ENCODE peak calls at places on chromosome 4, in eight cellular contexts. One of them, this sample, is unnamed.

GRCh38 chr4:184713887-184714286 is 20.0 kb downstream of the CENPU start:
- DNase-seq in B cell: no peak
- DNase-seq in CD4-positive, alpha-beta T cell: no peak
- DNase-seq in fibroblast of mammary gland: no peak
- DNase-seq in heart left ventricle: no peak
- DNase-seq in sigmoid colon: no peak
- DNase-seq in psoas muscle: no peak
- DNase-seq in A549: no peak
- DNase-seq in this sample: no peak

GRCh38 chr4:114780205-114780604 is 181.6 kb downstream of the UGT8 start:
- DNase-seq in B cell: no peak
- DNase-seq in CD4-positive, alpha-beta T cell: no peak
- DNase-seq in fibroblast of mammary gland: peak
- DNase-seq in heart left ventricle: no peak
- DNase-seq in sigmoid colon: no peak
- DNase-seq in psoas muscle: no peak
- DNase-seq in A549: no peak
- DNase-seq in this sample: peak

GRCh38 chr4:186934841-186935443 is 211.3 kb upstream of the FAT1 start:
- DNase-seq in B cell: no peak
- DNase-seq in CD4-positive, alpha-beta T cell: no peak
- DNase-seq in fibroblast of mammary gland: no peak
- DNase-seq in heart left ventricle: no peak
- DNase-seq in sigmoid colon: no peak
- DNase-seq in psoas muscle: no peak
- DNase-seq in A549: no peak
- DNase-seq in this sample: no peak

GRCh38 chr4:13543648-13544555 is at the start of gene NKX3-2:
- DNase-seq in B cell: peak
- DNase-seq in CD4-positive, alpha-beta T cell: no peak
- DNase-seq in fibroblast of mammary gland: no peak
- DNase-seq in heart left ventricle: no peak
- DNase-seq in sigmoid colon: peak
- DNase-seq in psoas muscle: no peak
- DNase-seq in A549: no peak
- DNase-seq in this sample: peak

GRCh38 chr4:10753326-10753725 is 68.8 kb upstream of the CLNK start:
- DNase-seq in B cell: no peak
- DNase-seq in CD4-positive, alpha-beta T cell: no peak
- DNase-seq in fibroblast of mammary gland: no peak
- DNase-seq in heart left ventricle: no peak
- DNase-seq in sigmoid colon: no peak
- DNase-seq in psoas muscle: no peak
- DNase-seq in A549: no peak
- DNase-seq in this sample: no peak

GRCh38 chr4:104491396-104491821 is 3.3 kb downstream of the CXXC4 start:
- DNase-seq in B cell: peak
- DNase-seq in CD4-positive, alpha-beta T cell: peak
- DNase-seq in fibroblast of mammary gland: peak
- DNase-seq in heart left ventricle: no peak
- DNase-seq in sigmoid colon: peak
- DNase-seq in psoas muscle: peak
- DNase-seq in A549: peak
- DNase-seq in this sample: peak

GRCh38 chr4:16337936-16338335 is 111.7 kb upstream of the TAPT1 start:
- DNase-seq in B cell: no peak
- DNase-seq in CD4-positive, alpha-beta T cell: no peak
- DNase-seq in fibroblast of mammary gland: peak
- DNase-seq in heart left ventricle: no peak
- DNase-seq in sigmoid colon: no peak
- DNase-seq in psoas muscle: no peak
- DNase-seq in A549: no peak
- DNase-seq in this sample: no peak

GRCh38 chr4:89152972-89153371 is 41.6 kb downstream of the TIGD2 start:
- DNase-seq in B cell: no peak
- DNase-seq in CD4-positive, alpha-beta T cell: no peak
- DNase-seq in fibroblast of mammary gland: no peak
- DNase-seq in heart left ventricle: no peak
- DNase-seq in sigmoid colon: no peak
- DNase-seq in psoas muscle: no peak
- DNase-seq in A549: no peak
- DNase-seq in this sample: no peak

GRCh38 chr4:181498148-181498547 is 745.1 kb upstream of the TENM3 start:
- DNase-seq in B cell: no peak
- DNase-seq in CD4-positive, alpha-beta T cell: no peak
- DNase-seq in fibroblast of mammary gland: no peak
- DNase-seq in heart left ventricle: no peak
- DNase-seq in sigmoid colon: no peak
- DNase-seq in psoas muscle: no peak
- DNase-seq in A549: no peak
- DNase-seq in this sample: no peak

GRCh38 chr4:8508731-8509130 is 68.2 kb downstream of the TRMT44 start:
- DNase-seq in B cell: no peak
- DNase-seq in CD4-positive, alpha-beta T cell: no peak
- DNase-seq in fibroblast of mammary gland: no peak
- DNase-seq in heart left ventricle: no peak
- DNase-seq in sigmoid colon: no peak
- DNase-seq in psoas muscle: no peak
- DNase-seq in A549: no peak
- DNase-seq in this sample: no peak
- TF ChIP-seq CTCF in B cell: no peak
- TF ChIP-seq CTCF in CD4-positive, alpha-beta T cell: no peak
- TF ChIP-seq CTCF in fibroblast of mammary gland: no peak
- TF ChIP-seq CTCF in heart left ventricle: no peak
- TF ChIP-seq CTCF in sigmoid colon: no peak
- TF ChIP-seq CTCF in psoas muscle: no peak
- TF ChIP-seq CTCF in A549: no peak
- TF ChIP-seq CTCF in this sample: no peak

DNA sequence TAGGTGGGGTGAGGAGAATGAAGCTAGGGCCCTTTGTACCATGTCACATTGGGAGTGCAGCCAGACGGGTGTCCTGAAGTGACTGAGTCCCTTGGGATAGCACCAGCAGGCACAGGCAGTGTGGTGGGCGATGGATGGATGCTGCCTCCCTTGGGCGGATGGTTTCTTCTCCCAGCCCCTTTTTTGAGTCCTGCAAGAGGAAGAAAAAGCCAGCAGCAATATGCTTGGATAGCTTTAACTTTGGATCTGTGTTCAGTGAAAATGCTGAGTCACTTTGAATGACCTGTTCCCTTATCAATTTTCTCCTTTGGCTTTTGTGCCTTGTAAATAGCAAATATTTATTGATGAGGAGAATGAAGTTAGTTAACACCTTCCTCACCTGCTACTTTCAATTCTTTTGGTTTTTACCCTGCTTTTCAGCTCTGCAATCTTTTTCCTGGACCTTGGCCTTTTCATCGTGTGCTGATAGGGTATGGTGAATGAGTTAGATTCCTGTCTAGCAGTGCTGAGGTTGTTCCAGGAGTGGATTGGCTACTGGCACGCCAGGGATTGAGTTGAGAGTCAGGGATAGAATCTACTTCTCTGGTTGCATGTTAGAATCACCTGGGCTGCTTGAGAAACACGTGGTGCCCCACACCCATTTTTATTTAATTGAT is 10.2 kb downstream of the DCUN1D4 start:
- DNase-seq in B cell: no peak
- DNase-seq in CD4-positive, alpha-beta T cell: no peak
- DNase-seq in fibroblast of mammary gland: no peak
- DNase-seq in heart left ventricle: no peak
- DNase-seq in sigmoid colon: no peak
- DNase-seq in psoas muscle: no peak
- DNase-seq in A549: no peak
- DNase-seq in this sample: no peak
- TF ChIP-seq CTCF in B cell: no peak
- TF ChIP-seq CTCF in CD4-positive, alpha-beta T cell: no peak
- TF ChIP-seq CTCF in fibroblast of mammary gland: no peak
- TF ChIP-seq CTCF in heart left ventricle: no peak
- TF ChIP-seq CTCF in sigmoid colon: no peak
- TF ChIP-seq CTCF in psoas muscle: no peak
- TF ChIP-seq CTCF in A549: no peak
- TF ChIP-seq CTCF in this sample: no peak

GRCh38 chr4:108224628-108225053 is 55.9 kb upstream of the LEF1 start:
- DNase-seq in B cell: no peak
- DNase-seq in CD4-positive, alpha-beta T cell: no peak
- DNase-seq in fibroblast of mammary gland: peak
- DNase-seq in heart left ventricle: no peak
- DNase-seq in sigmoid colon: no peak
- DNase-seq in psoas muscle: no peak
- DNase-seq in A549: no peak
- DNase-seq in this sample: no peak
- TF ChIP-seq CTCF in B cell: no peak
- TF ChIP-seq CTCF in CD4-positive, alpha-beta T cell: no peak
- TF ChIP-seq CTCF in fibroblast of mammary gland: no peak
- TF ChIP-seq CTCF in heart left ventricle: no peak
- TF ChIP-seq CTCF in sigmoid colon: no peak
- TF ChIP-seq CTCF in psoas muscle: no peak
- TF ChIP-seq CTCF in A549: no peak
- TF ChIP-seq CTCF in this sample: no peak

GRCh38 chr4:107520368-107520767 is 199.7 kb downstream of the PAPSS1 start:
- DNase-seq in B cell: no peak
- DNase-seq in CD4-positive, alpha-beta T cell: no peak
- DNase-seq in fibroblast of mammary gland: no peak
- DNase-seq in heart left ventricle: no peak
- DNase-seq in sigmoid colon: no peak
- DNase-seq in psoas muscle: no peak
- DNase-seq in A549: no peak
- DNase-seq in this sample: no peak

GRCh38 chr4:107518076-107518475 is 202.0 kb downstream of the PAPSS1 start:
- DNase-seq in B cell: no peak
- DNase-seq in CD4-positive, alpha-beta T cell: no peak
- DNase-seq in fibroblast of mammary gland: no peak
- DNase-seq in heart left ventricle: no peak
- DNase-seq in sigmoid colon: no peak
- DNase-seq in psoas muscle: no peak
- DNase-seq in A549: no peak
- DNase-seq in this sample: no peak

GRCh38 chr4:107519057-107519456 is 201.0 kb downstream of the PAPSS1 start:
- DNase-seq in B cell: no peak
- DNase-seq in CD4-positive, alpha-beta T cell: no peak
- DNase-seq in fibroblast of mammary gland: peak
- DNase-seq in heart left ventricle: no peak
- DNase-seq in sigmoid colon: no peak
- DNase-seq in psoas muscle: no peak
- DNase-seq in A549: no peak
- DNase-seq in this sample: peak
- TF ChIP-seq CTCF in B cell: no peak
- TF ChIP-seq CTCF in CD4-positive, alpha-beta T cell: no peak
- TF ChIP-seq CTCF in fibroblast of mammary gland: peak
- TF ChIP-seq CTCF in heart left ventricle: no peak
- TF ChIP-seq CTCF in sigmoid colon: peak
- TF ChIP-seq CTCF in psoas muscle: peak
- TF ChIP-seq CTCF in A549: peak
- TF ChIP-seq CTCF in this sample: peak

DNA sequence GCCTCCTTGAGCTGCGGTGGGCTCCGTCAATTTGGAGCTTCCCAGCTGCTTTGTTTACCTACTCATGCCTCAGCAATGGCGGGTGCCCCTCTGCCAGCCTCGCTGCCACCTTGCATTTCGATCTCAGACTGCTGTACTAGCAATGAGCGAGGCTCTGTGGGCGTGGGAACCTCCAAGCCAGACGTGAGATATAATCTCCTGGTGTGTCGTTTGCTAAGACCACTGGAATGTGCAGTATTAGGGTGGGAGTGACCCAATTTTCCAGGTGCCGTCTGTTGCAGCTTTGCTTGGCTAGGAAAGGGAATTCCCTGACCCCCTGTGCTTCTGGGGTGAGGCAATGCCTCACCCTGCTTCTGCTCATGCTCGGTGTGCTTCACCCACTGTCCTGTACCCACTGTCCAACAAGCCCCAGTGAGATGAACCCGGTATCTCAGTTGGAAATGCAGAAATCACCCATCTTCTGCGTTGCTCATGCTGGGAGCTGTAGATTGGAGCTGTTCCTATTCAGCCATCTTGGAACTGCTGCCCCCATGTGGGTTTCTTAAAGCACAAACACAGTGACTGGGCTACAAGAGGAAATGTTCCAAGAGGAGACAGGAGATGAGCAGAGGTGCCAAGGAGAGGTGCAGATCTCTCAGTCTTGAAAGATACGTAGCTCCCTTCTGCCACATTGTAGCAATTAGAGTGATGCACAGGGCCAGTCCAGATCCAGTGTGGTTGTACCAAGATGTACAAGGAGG is 193.0 kb upstream of the IGFBP7 start:
- DNase-seq in B cell: no peak
- DNase-seq in CD4-positive, alpha-beta T cell: no peak
- DNase-seq in fibroblast of mammary gland: peak
- DNase-seq in heart left ventricle: no peak
- DNase-seq in sigmoid colon: no peak
- DNase-seq in psoas muscle: no peak
- DNase-seq in A549: no peak
- DNase-seq in this sample: no peak
- TF ChIP-seq CTCF in B cell: no peak
- TF ChIP-seq CTCF in CD4-positive, alpha-beta T cell: no peak
- TF ChIP-seq CTCF in fibroblast of mammary gland: no peak
- TF ChIP-seq CTCF in heart left ventricle: no peak
- TF ChIP-seq CTCF in sigmoid colon: no peak
- TF ChIP-seq CTCF in psoas muscle: no peak
- TF ChIP-seq CTCF in A549: no peak
- TF ChIP-seq CTCF in this sample: no peak

GRCh38 chr4:77465271-77465670 is 140.3 kb upstream of the CXCL13 start:
- DNase-seq in B cell: no peak
- DNase-seq in CD4-positive, alpha-beta T cell: no peak
- DNase-seq in fibroblast of mammary gland: peak
- DNase-seq in heart left ventricle: no peak
- DNase-seq in sigmoid colon: no peak
- DNase-seq in psoas muscle: no peak
- DNase-seq in A549: no peak
- DNase-seq in this sample: no peak
- TF ChIP-seq CTCF in B cell: no peak
- TF ChIP-seq CTCF in CD4-positive, alpha-beta T cell: no peak
- TF ChIP-seq CTCF in fibroblast of mammary gland: peak
- TF ChIP-seq CTCF in heart left ventricle: peak
- TF ChIP-seq CTCF in sigmoid colon: no peak
- TF ChIP-seq CTCF in psoas muscle: peak
- TF ChIP-seq CTCF in A549: no peak
- TF ChIP-seq CTCF in this sample: no peak

GRCh38 chr4:74042681-74043080 is 4.2 kb upstream of the CXCL3 start:
- DNase-seq in B cell: no peak
- DNase-seq in CD4-positive, alpha-beta T cell: no peak
- DNase-seq in fibroblast of mammary gland: no peak
- DNase-seq in heart left ventricle: no peak
- DNase-seq in sigmoid colon: no peak
- DNase-seq in psoas muscle: no peak
- DNase-seq in A549: no peak
- DNase-seq in this sample: no peak
- TF ChIP-seq CTCF in B cell: no peak
- TF ChIP-seq CTCF in CD4-positive, alpha-beta T cell: no peak
- TF ChIP-seq CTCF in fibroblast of mammary gland: no peak
- TF ChIP-seq CTCF in heart left ventricle: no peak
- TF ChIP-seq CTCF in sigmoid colon: no peak
- TF ChIP-seq CTCF in psoas muscle: no peak
- TF ChIP-seq CTCF in A549: no peak
- TF ChIP-seq CTCF in this sample: no peak